ENCODE peak calls at places on chromosomes 16 and 17, in five cellular contexts. A is RWPE2, G is WTC11, F is glutamatergic neuron, J is tibial nerve. W is an unnamed sample.

GRCh38 chr17:7003745-7004144 is 7.9 kb downstream of the ALOX12 start:
- DNase-seq in A (no peak), G (no peak), F (no peak), J (no peak), W (no peak)

GRCh38 chr17:63350364-63350763 is 95.7 kb downstream of the CYB561 start:
- DNase-seq in A (no peak), G (no peak), F (no peak), J (no peak), W (no peak)

GRCh38 chr16:27461483-27462171 is 59.7 kb downstream of the IL21R start:
- DNase-seq in A (no peak), G (no peak), F (no peak), J (no peak), W (no peak)

GRCh38 chr16:23334950-23335349 is 32.8 kb downstream of the SCNN1B start:
- DNase-seq in A (no peak), G (no peak), F (no peak), J (no peak), W (no peak)

GRCh38 chr17:75981019-75981615 is 2.1 kb downstream of the TEN1 start:
- DNase-seq in A (no peak), G (no peak), F (no peak), J (no peak), W (no peak)

GRCh38 chr16:28218109-28218508 is 6.3 kb upstream of the XPO6 start:
- DNase-seq in A (no peak), G (peak; percentile 30), F (no peak), J (no peak), W (no peak)

GRCh38 chr16:22213236-22213635 is 7.2 kb downstream of the EEF2K start:
- DNase-seq in A (no peak), G (no peak), F (no peak), J (no peak), W (no peak)

GRCh38 chr17:37219876-37220608 is 155.7 kb upstream of the C17orf78 start:
- DNase-seq in A (no peak), G (no peak), F (no peak), J (no peak), W (no peak)

GRCh38 chr17:39251997-39252396 is 26.3 kb upstream of the STAC2 start:
- DNase-seq in A (no peak), G (no peak), F (no peak), J (no peak), W (no peak)

GRCh38 chr17:80817321-80817845 is 174.3 kb upstream of the CHMP6 start:
- DNase-seq in A (peak; percentile 49), G (no peak), F (no peak), J (no peak), W (no peak)

GRCh38 chr16:80198265-80198994 is 342.4 kb upstream of the DYNLRB2 start:
- DNase-seq in A (no peak), G (no peak), F (peak; percentile 17), J (no peak), W (no peak)

GRCh38 chr16:88746511-88746910 is 38.5 kb downstream of the PIEZO1 start:
- DNase-seq in A (no peak), G (no peak), F (no peak), J (no peak), W (no peak)

GRCh38 chr17:66807182-66807581 is 27.7 kb upstream of the CACNG5 start:
- DNase-seq in A (no peak), G (no peak), F (no peak), J (no peak), W (no peak)

GRCh38 chr17:48541574-48542113 is 3.3 kb downstream of the HOXB2 start:
- DNase-seq in A (no peak), G (no peak), F (peak; percentile 36), J (no peak), W (no peak)

GRCh38 chr16:64809876-64810629 is 311.8 kb downstream of the CDH11 start:
- DNase-seq in A (no peak), G (no peak), F (no peak), J (no peak), W (no peak)
- TF ChIP-seq CTCF in A (no peak), G (no peak), F (no peak), J (no peak), W (no peak)

GRCh38 chr17:33647976-33648375 is 354.9 kb upstream of the ASIC2 start:
- DNase-seq in A (no peak), G (no peak), F (peak; percentile 39), J (no peak), W (no peak)
- TF ChIP-seq CTCF in A (peak; percentile 64), G (no peak), F (peak; percentile 63), J (peak; percentile 14), W (peak; percentile 37)

GRCh38 chr17:44863254-44863918 is 15.7 kb downstream of the HIGD1B start:
- DNase-seq in A (no peak), G (no peak), F (no peak), J (no peak), W (no peak)

GRCh38 chr17:44859701-44860100 is 12.0 kb downstream of the HIGD1B start:
- DNase-seq in A (no peak), G (no peak), F (no peak), J (no peak), W (no peak)

GRCh38 chr17:44865231-44865660 is 17.6 kb downstream of the HIGD1B start:
- DNase-seq in A (no peak), G (peak; percentile 70), F (peak; percentile 73), J (peak; percentile 31), W (peak; percentile 23)

GRCh38 chr17:44864831-44865230 is 17.1 kb downstream of the HIGD1B start:
- DNase-seq in A (no peak), G (no peak), F (no peak), J (no peak), W (no peak)

GRCh38 chr17:44862278-44862914 is 14.7 kb downstream of the HIGD1B start:
- DNase-seq in A (no peak), G (no peak), F (no peak), J (no peak), W (no peak)
- TF ChIP-seq CTCF in A (no peak), G (no peak), F (no peak), J (no peak), W (no peak)

GRCh38 chr16:67480833-67481560 is at the start of gene ATP6V0D1:
- DNase-seq in A (peak; percentile 97), G (peak; percentile 99), F (peak; percentile 99), J (peak; percentile 97), W (peak; percentile 98)
- TF ChIP-seq CTCF in A (peak; percentile 97), G (peak; percentile 49), F (peak; percentile 89), J (peak; percentile 98), W (peak; percentile 36)

GRCh38 chr17:31472137-31472536 is 80.7 kb downstream of the RAB11FIP4 start:
- DNase-seq in A (no peak), G (no peak), F (no peak), J (no peak), W (no peak)
- TF ChIP-seq CTCF in A (no peak), G (no peak), F (no peak), J (no peak), W (no peak)

GRCh38 chr17:65559802-65560627 is 1.4 kb downstream of the AXIN2 start:
- DNase-seq in A (no peak), G (peak; percentile 58), F (peak; percentile 56), J (peak; percentile 25), W (no peak)

GRCh38 chr17:65560628-65561371 is 648 bp downstream of the AXIN2 start:
- DNase-seq in A (no peak), G (peak; percentile 92), F (peak; percentile 85), J (peak; percentile 75), W (no peak)

GRCh38 chr17:65562206-65562531 is 721 bp upstream of the AXIN2 start:
- DNase-seq in A (no peak), G (no peak), F (no peak), J (no peak), W (no peak)

GRCh38 chr17:65559483-65559801 is 2.0 kb downstream of the AXIN2 start:
- DNase-seq in A (no peak), G (no peak), F (no peak), J (no peak), W (no peak)

GRCh38 chr17:65561394-65562205 is at the start of gene AXIN2:
- DNase-seq in A (peak; percentile 85), G (peak; percentile 94), F (peak; percentile 90), J (peak; percentile 74), W (no peak)
- TF ChIP-seq CTCF in A (no peak), G (no peak), F (peak; percentile 19), J (peak; percentile 54), W (no peak)

GRCh38 chr17:40443988-40444899 is 994 bp downstream of the IGFBP4 start:
- DNase-seq in A (no peak), G (no peak), F (no peak), J (no peak), W (no peak)

GRCh38 chr17:40443196-40443987 is at the start of gene IGFBP4:
- DNase-seq in A (no peak), G (peak; percentile 88), F (peak; percentile 83), J (peak; percentile 82), W (peak; percentile 51)

GRCh38 chr17:40448213-40448638 is 5.0 kb downstream of the IGFBP4 start:
- DNase-seq in A (no peak), G (no peak), F (no peak), J (no peak), W (peak; percentile 75)

GRCh38 chr17:40447148-40447644 is 3.9 kb downstream of the IGFBP4 start:
- DNase-seq in A (no peak), G (no peak), F (no peak), J (no peak), W (no peak)

GRCh38 chr17:40445769-40446468 is 2.7 kb downstream of the IGFBP4 start:
- DNase-seq in A (no peak), G (no peak), F (no peak), J (no peak), W (no peak)
- TF ChIP-seq CTCF in A (no peak), G (no peak), F (no peak), J (peak; percentile 15), W (no peak)

DNA sequence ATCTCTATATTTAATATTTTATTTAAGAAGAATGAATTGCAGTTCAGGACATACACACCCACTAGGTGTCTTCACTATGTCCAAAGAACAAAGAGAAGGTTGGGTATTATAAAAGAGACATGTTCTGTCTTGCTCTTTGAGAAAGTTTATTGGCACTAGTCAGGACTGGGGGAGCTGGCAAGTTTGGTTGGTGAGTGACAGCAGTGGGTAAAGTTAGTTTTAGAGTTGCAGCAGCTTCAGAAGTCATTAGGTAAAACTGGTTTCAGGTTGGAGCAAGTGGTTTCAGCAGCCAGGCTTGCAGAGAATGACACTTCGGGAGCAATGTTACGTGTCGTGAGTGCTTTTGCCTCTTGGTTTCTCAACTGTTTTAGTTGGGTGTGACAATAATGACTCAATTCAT is 142.2 kb upstream of the HS3ST3A1 start:
- DNase-seq in A (no peak), G (no peak), F (no peak), J (no peak), W (no peak)
- TF ChIP-seq CTCF in A (no peak), G (no peak), F (no peak), J (no peak), W (no peak)

DNA sequence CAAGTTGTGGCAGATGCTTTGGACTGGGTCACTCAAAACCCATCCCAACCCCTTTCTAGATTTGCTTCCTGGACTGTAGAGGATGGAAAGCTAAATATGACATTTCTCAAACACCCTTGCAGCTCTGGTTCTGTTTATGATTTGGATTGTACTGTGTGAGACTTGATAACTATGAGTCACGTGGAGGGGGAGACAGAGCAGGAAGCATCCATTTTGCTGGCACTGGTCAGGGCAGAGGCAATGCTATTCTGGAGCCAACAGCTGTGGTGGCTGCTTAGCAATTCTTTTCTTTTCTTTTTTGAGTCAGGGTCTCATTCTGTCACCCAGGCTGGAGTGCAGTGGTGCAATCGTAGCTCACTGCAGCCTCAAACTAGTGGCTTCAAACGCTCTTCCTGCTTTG is 13.6 kb upstream of the TERF2 start:
- DNase-seq in A (no peak), G (no peak), F (no peak), J (no peak), W (no peak)
- TF ChIP-seq CTCF in A (no peak), G (no peak), F (no peak), J (no peak), W (no peak)